ENCODE peak calls at places on chromosomes 7 and 10, in four cellular contexts. R, C, D and W are unnamed samples.

GRCh38 chr7:26147030-26147429 is 5.0 kb upstream of the NFE2L3 start:
- DNase-seq in D (peak), R (no peak), C (no peak), W (peak)

GRCh38 chr10:34492081-34492480 is 323.0 kb downstream of the PARD3 start:
- DNase-seq in C (no peak), D (peak), R (no peak), W (no peak)

GRCh38 chr7:151115836-151116418 is 29.7 kb downstream of the AGAP3 start:
- DNase-seq in D (peak), C (no peak), R (no peak), W (no peak)

GRCh38 chr7:6227294-6227846 is 45.1 kb downstream of the CYTH3 start:
- DNase-seq in C (no peak), D (no peak), R (peak), W (no peak)

GRCh38 chr10:7417103-7417623 is 6.3 kb upstream of the SFMBT2 start:
- DNase-seq in D (no peak), R (peak), C (peak), W (peak)

GRCh38 chr7:111168182-111168581 is 77.3 kb downstream of the LRRN3 start:
- DNase-seq in R (peak), C (no peak), D (no peak), W (no peak)

GRCh38 chr7:27453702-27454405 is 208.8 kb downstream of the HIBADH start:
- DNase-seq in C (peak), D (peak), R (peak), W (no peak)

GRCh38 chr10:61357687-61358086 is 95.5 kb downstream of the TMEM26 start:
- DNase-seq in D (no peak), C (no peak), R (no peak), W (no peak)

GRCh38 chr7:134016223-134016941 is 110.8 kb upstream of the LRGUK start:
- DNase-seq in C (no peak), D (peak), R (peak), W (peak)

DNA sequence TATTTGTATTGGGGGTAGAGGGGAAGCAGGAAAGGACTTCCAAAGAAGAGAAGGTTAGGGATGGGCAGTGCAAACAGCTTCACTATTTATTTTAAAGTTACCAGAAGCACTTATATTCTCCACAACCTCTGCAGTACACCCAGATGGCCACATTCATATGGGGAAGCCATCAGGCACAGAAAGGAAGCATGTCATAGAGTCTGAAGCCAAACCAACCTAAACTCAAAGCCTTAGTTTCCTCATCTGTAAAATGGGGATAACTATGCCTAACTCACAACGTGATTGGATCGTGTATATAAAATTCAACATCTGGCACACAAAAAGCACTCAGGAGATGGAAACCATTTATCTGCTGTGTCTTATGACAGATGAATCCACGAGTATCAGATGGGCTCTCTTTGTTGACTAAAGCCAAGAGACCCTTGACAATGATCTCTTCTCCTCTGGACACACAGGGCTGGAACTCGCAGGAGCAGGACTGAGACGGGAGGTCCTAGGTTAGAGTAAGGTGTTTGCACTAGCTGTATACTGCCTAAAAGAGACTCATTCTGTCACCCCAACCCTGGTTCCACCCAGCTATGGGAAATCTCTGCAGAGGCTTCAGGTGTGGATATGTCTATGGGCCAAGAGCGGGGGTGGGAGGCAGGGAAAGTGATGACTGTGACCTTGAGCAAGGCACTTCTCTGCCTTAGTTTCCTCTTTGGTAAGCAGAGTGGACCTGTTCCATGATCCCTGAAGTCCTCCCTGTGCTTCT is 1.8 kb downstream of the KIAA1549 start:
- DNase-seq in D (peak), R (peak), C (no peak), W (no peak)
- TF ChIP-seq CTCF in D (peak), R (no peak), C (peak), W (no peak)

DNA sequence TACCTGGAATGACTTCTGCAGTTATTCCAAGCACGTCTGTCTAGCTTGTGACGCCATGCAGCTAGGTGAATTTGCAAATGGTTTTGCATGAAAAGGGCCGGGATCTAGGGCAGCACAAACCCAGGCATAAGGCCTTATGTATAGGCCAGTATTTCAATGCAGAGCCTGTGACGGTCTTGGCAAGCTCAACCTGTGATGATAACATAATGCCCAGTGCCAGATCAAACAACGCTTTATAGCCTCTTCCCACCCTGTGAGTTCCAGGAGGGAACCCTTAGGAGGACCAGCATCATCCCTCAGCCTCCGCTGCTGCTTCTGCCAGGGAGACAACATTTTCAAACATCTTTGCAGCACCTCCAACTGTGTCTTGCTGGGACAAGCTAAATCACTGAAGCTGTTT is 390.7 kb downstream of the INHBA start:
- DNase-seq in C (no peak), R (no peak), D (no peak), W (no peak)
- TF ChIP-seq CTCF in C (no peak), R (no peak), D (no peak), W (no peak)

DNA sequence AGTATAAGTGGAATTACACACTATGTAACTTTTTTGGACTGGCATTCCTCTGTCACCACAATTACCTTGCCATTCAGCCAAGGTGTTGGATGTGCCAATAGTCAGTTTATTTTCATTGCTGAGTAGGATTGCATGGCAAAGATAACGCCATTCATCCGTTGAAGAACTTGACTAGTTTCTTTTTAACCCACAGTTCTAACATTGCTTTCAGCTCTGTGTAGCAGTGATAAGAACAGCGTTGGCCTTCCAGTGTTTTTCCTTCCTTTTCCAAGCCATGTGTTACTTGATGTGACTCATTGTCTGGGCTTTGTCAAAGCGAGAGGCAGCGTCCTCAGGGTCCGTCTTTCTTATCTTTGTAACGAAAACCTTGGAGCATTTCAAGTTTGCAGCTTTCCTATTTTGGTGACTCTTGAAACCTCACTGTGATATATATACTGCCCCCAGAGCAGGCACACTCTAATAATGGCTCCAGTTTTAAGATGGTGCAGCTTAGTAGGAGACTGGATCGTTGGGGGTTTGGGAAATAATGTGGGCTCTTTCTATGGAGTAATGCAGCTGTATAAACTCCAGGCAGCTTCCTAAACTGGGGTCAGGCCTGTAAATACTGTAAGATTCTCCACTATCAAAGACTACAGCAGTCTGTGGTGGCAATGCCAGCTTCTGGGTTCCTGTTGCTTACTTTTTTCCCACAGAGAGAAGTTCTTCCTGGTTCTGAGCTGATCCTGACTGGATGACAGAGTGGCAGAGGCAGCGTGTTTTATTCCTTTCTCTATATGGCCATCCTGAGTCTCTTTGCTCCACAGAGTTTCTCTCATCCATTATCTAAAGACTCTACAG is 41.7 kb downstream of the AKR1E2 start:
- DNase-seq in C (no peak), R (peak), D (no peak), W (no peak)
- TF ChIP-seq CTCF in C (no peak), R (no peak), D (no peak), W (no peak)

GRCh38 chr7:124945680-124946079 is 16.1 kb upstream of the POT1 start:
- DNase-seq in R (no peak), D (no peak), C (no peak), W (no peak)

GRCh38 chr7:124937076-124937475 is 7.5 kb upstream of the POT1 start:
- DNase-seq in R (no peak), C (no peak), D (no peak), W (no peak)

GRCh38 chr7:124940306-124940705 is 10.7 kb upstream of the POT1 start:
- DNase-seq in R (peak), C (no peak), D (no peak), W (no peak)

GRCh38 chr7:124942405-124942804 is 12.8 kb upstream of the POT1 start:
- DNase-seq in R (no peak), D (no peak), C (no peak), W (no peak)
- TF ChIP-seq CTCF in R (no peak), D (no peak), C (no peak), W (no peak)

DNA sequence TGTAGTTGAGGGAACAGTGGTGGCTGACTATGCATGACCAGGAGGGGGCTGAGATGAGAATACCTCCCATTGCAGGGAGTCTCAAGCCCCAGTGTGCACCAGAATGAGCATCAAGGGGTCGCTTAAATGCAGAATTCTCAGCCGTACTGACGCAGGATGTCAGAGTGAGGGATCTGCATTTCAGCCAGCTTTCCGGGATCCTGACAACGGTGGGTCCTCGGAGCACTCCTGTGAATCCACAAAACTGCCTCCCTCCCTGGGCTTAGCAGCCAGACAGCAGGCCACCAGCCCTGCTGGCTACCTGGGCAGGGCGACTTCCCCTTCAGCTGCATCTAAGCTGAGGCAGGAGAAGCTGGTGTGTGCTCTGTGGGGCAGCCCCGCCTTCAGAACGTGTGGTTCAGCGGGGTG is 21.8 kb upstream of the LOXL4 start:
- DNase-seq in R (no peak), D (no peak), C (no peak), W (no peak)
- TF ChIP-seq CTCF in R (no peak), D (no peak), C (no peak), W (no peak)

GRCh38 chr7:106029941-106030340 is 66.9 kb downstream of the CDHR3 start:
- DNase-seq in C (no peak), R (no peak), D (no peak), W (no peak)
- TF ChIP-seq CTCF in C (no peak), R (no peak), D (peak), W (no peak)

DNA sequence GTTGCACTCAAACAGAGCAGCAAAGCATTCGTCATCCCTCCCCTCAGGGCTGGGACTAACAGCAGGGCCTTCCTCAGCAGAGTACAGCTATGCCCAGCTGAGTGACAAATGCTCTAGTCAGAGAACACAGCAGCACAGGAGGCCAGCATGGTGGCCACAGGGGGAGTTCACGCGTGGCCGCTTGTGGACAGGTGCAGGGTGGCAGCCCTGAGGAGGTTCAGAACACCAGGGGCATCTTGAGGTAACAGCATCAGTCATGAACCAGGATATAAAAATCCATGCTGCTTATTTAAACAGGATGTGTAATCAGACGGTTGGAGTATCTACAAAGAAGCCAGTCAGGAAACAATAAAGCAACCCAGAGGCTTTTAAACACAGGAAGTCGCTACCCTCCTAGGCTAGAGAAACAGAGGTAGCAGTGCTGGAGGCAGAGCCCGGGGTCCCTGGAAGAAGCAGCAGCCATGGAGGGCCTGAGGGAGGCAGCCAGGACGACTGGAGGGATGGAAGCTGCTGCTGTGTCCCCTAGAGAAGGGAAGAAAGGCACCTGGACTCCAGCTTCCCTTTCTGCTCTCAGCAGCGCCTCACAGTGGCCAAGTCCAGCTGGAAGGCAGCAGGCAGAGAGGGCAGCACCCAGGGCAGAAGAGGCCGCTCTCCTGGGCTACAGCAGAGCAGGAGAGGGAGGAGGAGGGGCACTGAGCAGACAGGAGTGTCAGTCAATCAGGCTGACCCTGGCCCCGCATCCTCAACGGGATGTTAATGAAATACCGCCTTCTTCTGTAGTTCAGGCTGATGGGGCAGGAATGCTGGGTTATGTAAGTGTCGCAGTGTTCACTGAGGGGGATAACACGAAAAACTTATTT is 70.8 kb upstream of the UCN3 start:
- DNase-seq in D (peak), C (no peak), R (peak), W (no peak)
- TF ChIP-seq CTCF in D (peak), C (peak), R (peak), W (peak)

GRCh38 chr10:100812978-100813377 is 67.6 kb downstream of the PAX2 start:
- DNase-seq in D (no peak), C (no peak), R (no peak), W (no peak)

GRCh38 chr10:100819424-100819823 is 74.0 kb downstream of the PAX2 start:
- DNase-seq in R (no peak), C (no peak), D (no peak), W (no peak)

GRCh38 chr10:100814751-100815474 is 69.5 kb downstream of the PAX2 start:
- DNase-seq in R (no peak), C (no peak), D (no peak), W (no peak)

GRCh38 chr10:100816671-100817070 is 71.3 kb downstream of the PAX2 start:
- DNase-seq in R (no peak), C (no peak), D (no peak), W (no peak)

GRCh38 chr10:100817268-100817839 is 72.0 kb downstream of the PAX2 start:
- DNase-seq in D (no peak), R (no peak), C (no peak), W (no peak)
- TF ChIP-seq CTCF in D (no peak), R (no peak), C (no peak), W (no peak)

DNA sequence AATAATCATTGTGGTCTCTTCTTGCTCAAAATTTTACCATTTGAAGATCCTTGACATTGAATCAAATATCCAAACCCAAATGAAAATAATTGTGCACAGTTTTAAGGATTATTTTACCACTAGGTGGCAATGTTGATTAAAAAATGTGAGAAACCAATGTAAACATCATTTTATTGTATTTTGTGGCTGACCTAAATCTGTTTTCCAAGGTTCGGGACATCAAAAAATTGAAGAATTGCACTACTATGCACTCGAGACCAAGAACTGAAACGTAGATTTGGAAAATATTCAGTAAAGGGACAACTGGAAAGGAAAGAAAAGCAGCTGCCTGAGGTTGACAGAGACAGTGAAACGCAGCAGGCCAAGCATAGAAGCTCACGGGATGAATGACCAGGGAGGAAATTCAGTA is 259.3 kb downstream of the SNX13 start:
- DNase-seq in R (peak), C (no peak), D (peak), W (no peak)
- TF ChIP-seq CTCF in R (peak), C (peak), D (peak), W (peak)

GRCh38 chr7:129824291-129825004 is 128.3 kb downstream of the UBE2H start:
- DNase-seq in C (no peak), D (no peak), R (no peak), W (no peak)
- TF ChIP-seq CTCF in C (no peak), D (no peak), R (no peak), W (no peak)